ENCODE peak calls at places on chromosomes 3 and 15, in five cellular contexts. P is NCI-H524, H is GM03348, A is GM19239, T is right cardiac atrium. X is an unnamed sample.

GRCh38 chr3:179100652-179101051 is 29.0 kb upstream of the ZMAT3 start:
- DNase-seq in P (no peak), H (peak), A (no peak), T (no peak), X (no peak)

GRCh38 chr3:117350386-117350785 is 640.8 kb downstream of the TUSC7 start:
- DNase-seq in P (no peak), H (no peak), A (no peak), T (no peak), X (no peak)

GRCh38 chr3:77179762-77180161 is 139.9 kb downstream of the ROBO2 start:
- DNase-seq in P (no peak), H (no peak), A (no peak), T (no peak), X (no peak)

GRCh38 chr3:195153121-195153520 is 117.8 kb downstream of the XXYLT1 start:
- DNase-seq in P (no peak), H (no peak), A (no peak), T (peak), X (no peak)

GRCh38 chr3:176850498-176850897 is 346.8 kb downstream of the TBL1XR1 start:
- DNase-seq in P (no peak), H (no peak), A (no peak), T (no peak), X (no peak)

GRCh38 chr15:81049835-81050234 is 49.1 kb downstream of the TLNRD1 start:
- DNase-seq in P (peak), H (no peak), A (no peak), T (no peak), X (no peak)

GRCh38 chr3:112097378-112097777 is 11.2 kb downstream of the C3orf52 start:
- DNase-seq in P (no peak), H (peak), A (no peak), T (no peak), X (no peak)

GRCh38 chr3:112560330-112560729 is 1.4 kb downstream of the ATG3 start:
- DNase-seq in P (no peak), H (no peak), A (no peak), T (no peak), X (no peak)

GRCh38 chr15:39934415-39935044 is 615 bp downstream of the EIF2AK4 start:
- DNase-seq in P (no peak), H (peak), A (no peak), T (no peak), X (no peak)

GRCh38 chr3:136751259-136752045 is 726 bp downstream of the STAG1 start:
- DNase-seq in P (peak), H (peak), A (no peak), T (peak), X (peak)

GRCh38 chr3:194277547-194278091 is 73.5 kb downstream of the CPN2 start:
- DNase-seq in P (no peak), H (peak), A (no peak), T (peak), X (no peak)

GRCh38 chr15:28117591-28117990 is 18.5 kb upstream of the OCA2 start:
- DNase-seq in P (no peak), H (no peak), A (no peak), T (no peak), X (no peak)

GRCh38 chr3:186538779-186539178 is 5.4 kb downstream of the CRYGS start:
- DNase-seq in P (no peak), H (no peak), A (no peak), T (no peak), X (peak)

GRCh38 chr3:123143669-123144411 is 57.9 kb upstream of the SEC22A start:
- DNase-seq in P (no peak), H (no peak), A (no peak), T (no peak), X (no peak)

GRCh38 chr3:197224034-197224444 is 74.4 kb downstream of the DLG1 start:
- DNase-seq in P (peak), H (peak), A (peak), T (no peak), X (peak)

X was measured in GM20000.